ENCODE peak calls at places on chromosomes 16 and 17, in six cellular contexts. One of them, this sample, is unnamed. For H3K4me1, the result is how much of the 10 kb centered on the place peaks cover.

GRCh38 chr16:66414891-66415290 is 12.2 kb upstream of the BEAN1 start:
- DNase-seq in IMR-90: peak
- DNase-seq in A549: no peak
- DNase-seq in CD8-positive, alpha-beta T cell: no peak
- DNase-seq in DND-41: no peak
- DNase-seq in stomach: no peak
- DNase-seq in this sample: no peak

GRCh38 chr16:86219655-86220445 is 290.5 kb upstream of the FOXF1 start:
- DNase-seq in CD8-positive, alpha-beta T cell: no peak
- DNase-seq in A549: no peak
- DNase-seq in stomach: peak
- DNase-seq in DND-41: no peak
- DNase-seq in IMR-90: peak
- DNase-seq in this sample: no peak

GRCh38 chr16:24471616-24472015 is 67.8 kb upstream of the RBBP6 start:
- DNase-seq in IMR-90: no peak
- DNase-seq in A549: no peak
- DNase-seq in CD8-positive, alpha-beta T cell: no peak
- DNase-seq in DND-41: no peak
- DNase-seq in stomach: no peak
- DNase-seq in this sample: no peak

GRCh38 chr16:29304251-29304900 is 102.1 kb downstream of the NPIPB11 start:
- DNase-seq in stomach: no peak
- DNase-seq in CD8-positive, alpha-beta T cell: no peak
- DNase-seq in IMR-90: no peak
- DNase-seq in A549: no peak
- DNase-seq in DND-41: no peak
- DNase-seq in this sample: no peak

GRCh38 chr17:69857412-69857835 is 217.6 kb upstream of the KCNJ16 start:
- DNase-seq in A549: no peak
- DNase-seq in DND-41: no peak
- DNase-seq in CD8-positive, alpha-beta T cell: no peak
- DNase-seq in stomach: no peak
- DNase-seq in IMR-90: peak
- DNase-seq in this sample: no peak

GRCh38 chr17:57916925-57917858 is 38.0 kb downstream of the CUEDC1 start:
- DNase-seq in DND-41: no peak
- DNase-seq in CD8-positive, alpha-beta T cell: peak
- DNase-seq in stomach: no peak
- DNase-seq in IMR-90: no peak
- DNase-seq in A549: no peak
- DNase-seq in this sample: no peak

GRCh38 chr17:13540546-13540945 is 61.2 kb downstream of the HS3ST3A1 start:
- DNase-seq in stomach: no peak
- DNase-seq in CD8-positive, alpha-beta T cell: no peak
- DNase-seq in A549: no peak
- DNase-seq in DND-41: no peak
- DNase-seq in IMR-90: no peak
- DNase-seq in this sample: no peak

GRCh38 chr17:16444258-16444886 is 29.0 kb downstream of the TRPV2 start:
- DNase-seq in stomach: peak
- DNase-seq in IMR-90: no peak
- DNase-seq in DND-41: peak
- DNase-seq in A549: no peak
- DNase-seq in CD8-positive, alpha-beta T cell: no peak
- DNase-seq in this sample: no peak

GRCh38 chr17:51857052-51857593 is 301.4 kb downstream of the CA10 start:
- DNase-seq in A549: no peak
- DNase-seq in DND-41: no peak
- DNase-seq in stomach: no peak
- DNase-seq in CD8-positive, alpha-beta T cell: no peak
- DNase-seq in IMR-90: no peak
- DNase-seq in this sample: no peak

GRCh38 chr16:72247821-72248253 is 75.9 kb upstream of the PMFBP1 start:
- DNase-seq in IMR-90: peak
- DNase-seq in stomach: no peak
- DNase-seq in DND-41: no peak
- DNase-seq in A549: no peak
- DNase-seq in CD8-positive, alpha-beta T cell: no peak
- DNase-seq in this sample: no peak

GRCh38 chr16:56608876-56609462 is 585 bp downstream of the MT2A start:
- DNase-seq in CD8-positive, alpha-beta T cell: no peak
- DNase-seq in A549: no peak
- DNase-seq in stomach: no peak
- DNase-seq in DND-41: peak
- DNase-seq in IMR-90: no peak
- DNase-seq in this sample: no peak

GRCh38 chr17:3965123-3965800 is 1.0 kb upstream of the ATP2A3 start:
- DNase-seq in A549: peak
- DNase-seq in CD8-positive, alpha-beta T cell: peak
- DNase-seq in stomach: peak
- DNase-seq in IMR-90: no peak
- DNase-seq in DND-41: peak
- DNase-seq in this sample: no peak

GRCh38 chr16:31214705-31215286 is 877 bp downstream of the TRIM72 start:
- DNase-seq in stomach: no peak
- DNase-seq in IMR-90: no peak
- DNase-seq in CD8-positive, alpha-beta T cell: no peak
- DNase-seq in A549: no peak
- DNase-seq in DND-41: no peak
- DNase-seq in this sample: no peak

GRCh38 chr16:2156025-2156848 is 655 bp downstream of the TRAF7 start:
- DNase-seq in A549: no peak
- DNase-seq in DND-41: peak
- DNase-seq in stomach: no peak
- DNase-seq in CD8-positive, alpha-beta T cell: no peak
- DNase-seq in IMR-90: peak
- DNase-seq in this sample: no peak

GRCh38 chr17:29562615-29563014 is 4.2 kb downstream of the ABHD15 start:
- DNase-seq in IMR-90: no peak
- DNase-seq in DND-41: no peak
- DNase-seq in CD8-positive, alpha-beta T cell: peak
- DNase-seq in A549: no peak
- DNase-seq in stomach: no peak
- DNase-seq in this sample: no peak

GRCh38 chr17:63279498-63280230 is 166.4 kb downstream of the CYB561 start:
- DNase-seq in stomach: no peak
- DNase-seq in A549: no peak
- DNase-seq in CD8-positive, alpha-beta T cell: no peak
- DNase-seq in DND-41: no peak
- DNase-seq in IMR-90: peak
- DNase-seq in this sample: no peak

GRCh38 chr17:68381076-68381900 is 76.0 kb downstream of the WIPI1 start:
- DNase-seq in DND-41: no peak
- DNase-seq in A549: no peak
- DNase-seq in IMR-90: peak
- DNase-seq in stomach: peak
- DNase-seq in CD8-positive, alpha-beta T cell: no peak
- DNase-seq in this sample: no peak

GRCh38 chr16:77789646-77790370 is 1.4 kb downstream of the VAT1L start:
- DNase-seq in DND-41: no peak
- DNase-seq in A549: no peak
- DNase-seq in IMR-90: no peak
- DNase-seq in stomach: no peak
- DNase-seq in CD8-positive, alpha-beta T cell: no peak
- DNase-seq in this sample: no peak

GRCh38 chr16:50248845-50249244 is 17.5 kb upstream of the ADCY7 start:
- DNase-seq in stomach: no peak
- DNase-seq in DND-41: no peak
- DNase-seq in CD8-positive, alpha-beta T cell: no peak
- DNase-seq in A549: no peak
- DNase-seq in IMR-90: no peak
- DNase-seq in this sample: no peak

GRCh38 chr16:70805787-70806186 is 4.8 kb upstream of the VAC14 start:
- DNase-seq in A549: no peak
- DNase-seq in IMR-90: peak
- DNase-seq in CD8-positive, alpha-beta T cell: peak
- DNase-seq in DND-41: no peak
- DNase-seq in stomach: no peak
- DNase-seq in this sample: no peak

GRCh38 chr17:39647242-39647641 is 10.3 kb downstream of the STARD3 start:
- DNase-seq in CD8-positive, alpha-beta T cell: no peak
- DNase-seq in IMR-90: no peak
- DNase-seq in DND-41: no peak
- DNase-seq in stomach: no peak
- DNase-seq in A549: no peak
- DNase-seq in this sample: no peak

GRCh38 chr16:4215106-4215505 is 26.8 kb downstream of the SRL start:
- DNase-seq in stomach: no peak
- DNase-seq in DND-41: no peak
- DNase-seq in A549: no peak
- DNase-seq in CD8-positive, alpha-beta T cell: no peak
- DNase-seq in IMR-90: no peak
- DNase-seq in this sample: no peak

GRCh38 chr16:57371494-57372371 is 557 bp upstream of the CX3CL1 start:
- DNase-seq in stomach: no peak
- DNase-seq in DND-41: no peak
- DNase-seq in IMR-90: no peak
- DNase-seq in CD8-positive, alpha-beta T cell: no peak
- DNase-seq in A549: no peak
- DNase-seq in this sample: no peak

GRCh38 chr17:36629252-36629847 is 28.0 kb downstream of the MRM1 start:
- DNase-seq in DND-41: peak
- DNase-seq in stomach: peak
- DNase-seq in IMR-90: peak
- DNase-seq in CD8-positive, alpha-beta T cell: peak
- DNase-seq in A549: peak
- DNase-seq in this sample: no peak
- H3K4me3 ChIP-seq in DND-41: no peak
- H3K4me3 ChIP-seq in stomach: no peak
- H3K4me3 ChIP-seq in IMR-90: no peak
- H3K4me3 ChIP-seq in CD8-positive, alpha-beta T cell: no peak
- H3K4me3 ChIP-seq in A549: no peak
- H3K4me3 ChIP-seq in this sample: no peak

DNA sequence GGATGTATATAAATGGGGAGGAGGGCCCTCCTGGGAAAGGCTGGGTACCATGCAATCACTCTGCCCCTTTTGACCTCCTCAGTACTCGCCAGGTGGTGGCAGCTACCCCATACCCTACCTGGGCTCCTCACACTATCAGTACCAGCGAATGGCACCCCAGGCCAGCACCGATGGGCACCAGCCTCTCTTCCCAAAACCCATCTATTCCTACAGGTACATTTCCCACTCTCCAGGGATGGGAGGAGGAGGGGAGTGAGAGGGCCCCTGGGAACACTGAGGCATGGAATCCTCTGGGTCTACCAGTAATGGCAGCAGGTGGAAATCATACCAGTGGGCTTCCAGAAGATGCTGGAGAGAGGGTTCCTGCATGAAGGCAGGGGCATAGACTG is 22.9 kb downstream of the FOXN1 start:
- DNase-seq in A549: no peak
- DNase-seq in CD8-positive, alpha-beta T cell: no peak
- DNase-seq in stomach: no peak
- DNase-seq in IMR-90: no peak
- DNase-seq in DND-41: no peak
- DNase-seq in this sample: no peak
- H3K4me1 ChIP-seq in A549: under half
- H3K4me1 ChIP-seq in CD8-positive, alpha-beta T cell: under half
- H3K4me1 ChIP-seq in stomach: under half
- H3K4me1 ChIP-seq in IMR-90: under half
- H3K4me1 ChIP-seq in DND-41: under half
- H3K4me1 ChIP-seq in this sample: under half

DNA sequence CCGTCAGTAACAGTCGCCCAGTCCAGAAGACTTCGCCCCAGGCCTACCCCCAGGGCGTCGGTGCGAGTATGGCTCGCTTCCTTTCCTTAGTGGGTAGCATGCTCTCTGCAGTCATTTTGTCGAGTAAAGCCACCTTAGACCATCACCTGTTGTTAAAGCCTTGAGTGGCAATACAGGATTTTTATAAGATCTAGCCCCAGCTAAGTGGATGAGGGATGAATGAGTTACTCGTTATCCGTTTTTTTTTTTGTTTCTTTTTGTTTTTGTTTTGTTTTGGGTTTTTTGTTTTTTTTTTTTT is 322 bp upstream of the KLHL11 start:
- DNase-seq in DND-41: no peak
- DNase-seq in A549: no peak
- DNase-seq in IMR-90: no peak
- DNase-seq in CD8-positive, alpha-beta T cell: no peak
- DNase-seq in stomach: no peak
- DNase-seq in this sample: no peak
- H3K27ac ChIP-seq in DND-41: peak
- H3K27ac ChIP-seq in A549: peak
- H3K27ac ChIP-seq in IMR-90: peak
- H3K27ac ChIP-seq in CD8-positive, alpha-beta T cell: peak
- H3K27ac ChIP-seq in stomach: peak
- H3K27ac ChIP-seq in this sample: no peak

GRCh38 chr17:83036193-83036592 is 43.2 kb upstream of the METRNL start:
- DNase-seq in DND-41: no peak
- DNase-seq in A549: no peak
- DNase-seq in IMR-90: no peak
- DNase-seq in CD8-positive, alpha-beta T cell: no peak
- DNase-seq in stomach: no peak
- DNase-seq in this sample: no peak

GRCh38 chr17:83035722-83036121 is 43.7 kb upstream of the METRNL start:
- DNase-seq in IMR-90: no peak
- DNase-seq in DND-41: no peak
- DNase-seq in stomach: no peak
- DNase-seq in CD8-positive, alpha-beta T cell: no peak
- DNase-seq in A549: no peak
- DNase-seq in this sample: no peak

GRCh38 chr17:83034525-83034924 is 44.9 kb upstream of the METRNL start:
- DNase-seq in A549: no peak
- DNase-seq in IMR-90: no peak
- DNase-seq in stomach: no peak
- DNase-seq in CD8-positive, alpha-beta T cell: no peak
- DNase-seq in DND-41: no peak
- DNase-seq in this sample: no peak

GRCh38 chr17:83036666-83037065 is 42.7 kb upstream of the METRNL start:
- DNase-seq in IMR-90: no peak
- DNase-seq in CD8-positive, alpha-beta T cell: no peak
- DNase-seq in DND-41: no peak
- DNase-seq in A549: no peak
- DNase-seq in stomach: no peak
- DNase-seq in this sample: no peak

DNA sequence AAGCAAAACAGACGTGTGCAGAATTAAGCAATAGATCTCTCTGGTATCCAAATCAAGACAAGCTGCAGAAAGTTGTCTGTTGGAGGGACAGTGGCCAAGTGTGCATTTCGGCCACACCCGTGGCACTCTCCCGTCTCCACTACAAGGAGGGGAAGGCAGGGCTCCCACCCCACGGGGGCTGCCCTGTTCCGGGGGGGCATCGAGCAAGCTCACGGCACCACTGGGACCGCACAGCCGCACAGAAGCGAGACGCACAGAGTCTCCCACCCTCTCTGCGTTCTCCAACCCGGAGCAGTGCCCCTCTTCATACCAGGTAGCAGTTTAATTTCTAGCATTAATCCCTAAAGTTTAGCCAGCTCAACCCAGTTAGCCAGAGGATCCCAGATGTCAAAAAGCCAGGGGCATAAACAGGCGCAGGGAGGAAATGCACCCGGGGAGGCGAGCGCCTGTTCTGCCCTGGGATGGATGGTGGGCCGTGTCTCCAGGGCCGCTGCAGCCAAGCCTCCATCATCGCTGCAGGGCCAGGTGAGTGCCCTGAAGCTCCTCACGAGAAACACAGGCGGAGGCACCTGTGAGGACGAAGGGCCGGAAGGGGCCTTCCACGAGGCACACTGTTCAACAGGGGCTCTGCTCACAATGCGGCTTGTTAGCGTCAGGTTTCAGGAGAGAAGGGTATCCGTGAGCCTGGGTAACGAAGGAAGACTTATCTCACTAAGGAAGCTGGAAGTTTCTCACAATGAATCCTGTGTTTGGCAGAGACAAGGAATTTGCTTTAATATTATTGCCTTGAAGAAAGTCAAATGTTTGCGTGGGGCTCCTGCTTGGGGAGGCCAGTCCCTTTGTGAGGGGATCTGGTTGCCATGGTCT is 42.1 kb upstream of the METRNL start:
- DNase-seq in DND-41: no peak
- DNase-seq in A549: no peak
- DNase-seq in IMR-90: no peak
- DNase-seq in stomach: no peak
- DNase-seq in CD8-positive, alpha-beta T cell: no peak
- DNase-seq in this sample: no peak
- H3K4me3 ChIP-seq in DND-41: no peak
- H3K4me3 ChIP-seq in A549: no peak
- H3K4me3 ChIP-seq in IMR-90: no peak
- H3K4me3 ChIP-seq in stomach: no peak
- H3K4me3 ChIP-seq in CD8-positive, alpha-beta T cell: no peak
- H3K4me3 ChIP-seq in this sample: no peak

This sample was measured in iPS DF 6.9.